ENCODE peak calls at places on chromosomes 2 and 18, in four cellular contexts. X, R, F and O are unnamed samples.

GRCh38 chr2:27041708-27042107 is 8.9 kb downstream of the TMEM214 start:
- DNase-seq in R (no peak), F (no peak), X (no peak), O (no peak)

GRCh38 chr18:8705280-8705940 is at the start of gene MTCL1:
- DNase-seq in X (peak), R (no peak), F (no peak), O (peak)

GRCh38 chr2:80190166-80190565 is 114.4 kb downstream of the LRRTM1 start:
- DNase-seq in X (no peak), F (no peak), R (no peak), O (no peak)

GRCh38 chr18:79496978-79497637 is 101.4 kb downstream of the NFATC1 start:
- DNase-seq in F (no peak), R (no peak), X (peak), O (no peak)

GRCh38 chr2:37344453-37345361 is at the start of gene QPCT:
- DNase-seq in X (peak), F (no peak), R (no peak), O (peak)

GRCh38 chr2:233976690-233977294 is 59.6 kb downstream of the TRPM8 start:
- DNase-seq in X (peak), R (peak), F (peak), O (no peak)

GRCh38 chr2:140247451-140248205 is 1467.4 kb upstream of the NXPH2 start:
- DNase-seq in F (no peak), R (no peak), X (no peak), O (no peak)

GRCh38 chr2:179186126-179186525 is 78.5 kb downstream of the SESTD1 start:
- DNase-seq in X (no peak), R (no peak), F (no peak), O (no peak)

GRCh38 chr2:101788565-101788964 is 91.1 kb downstream of the MAP4K4 start:
- DNase-seq in F (no peak), R (no peak), X (no peak), O (no peak)
- TF ChIP-seq ESRRA in F (no peak), R (no peak), X (no peak), O (no peak)

GRCh38 chr2:219271021-219271420 is 8.1 kb upstream of the DNAJB2 start:
- DNase-seq in F (no peak), X (no peak), R (no peak), O (no peak)

GRCh38 chr2:219272351-219272750 is 6.8 kb upstream of the DNAJB2 start:
- DNase-seq in X (no peak), F (no peak), R (no peak), O (no peak)

GRCh38 chr2:219273887-219274391 is 5.2 kb upstream of the DNAJB2 start:
- DNase-seq in F (no peak), R (no peak), X (no peak), O (no peak)

GRCh38 chr2:219274392-219274921 is 4.7 kb upstream of the DNAJB2 start:
- DNase-seq in R (peak), F (no peak), X (no peak), O (no peak)

GRCh38 chr2:219272995-219273394 is 6.2 kb upstream of the DNAJB2 start:
- DNase-seq in R (no peak), X (no peak), F (no peak), O (no peak)
- TF ChIP-seq CBFB in R (no peak), X (no peak), F (no peak), O (no peak)

DNA sequence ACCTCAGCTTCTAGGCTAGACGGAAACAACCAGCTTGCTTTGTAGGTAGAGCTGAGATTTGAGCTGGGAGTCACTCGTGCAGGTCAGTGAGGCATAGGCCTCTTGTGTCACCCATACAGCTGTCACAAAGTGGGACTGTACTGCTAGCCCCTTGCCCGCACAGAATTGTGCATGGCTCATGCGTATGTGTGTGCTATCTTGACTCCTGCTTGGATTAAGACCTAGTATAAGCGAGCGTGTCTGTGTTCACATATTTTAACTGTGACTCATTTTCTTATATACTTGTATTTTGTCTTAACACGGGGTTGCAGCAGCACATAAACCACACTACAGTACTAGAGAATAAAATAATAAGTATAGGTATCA is 20.1 kb downstream of the CEP68 start:
- DNase-seq in F (no peak), R (no peak), X (no peak), O (no peak)
- TF ChIP-seq ESRRA in F (no peak), R (no peak), X (no peak), O (no peak)

GRCh38 chr2:105876191-105876590 is 131.5 kb downstream of the NCK2 start:
- DNase-seq in F (no peak), X (no peak), R (no peak), O (no peak)
- TF ChIP-seq CBFB in F (no peak), X (no peak), R (no peak), O (no peak)

DNA sequence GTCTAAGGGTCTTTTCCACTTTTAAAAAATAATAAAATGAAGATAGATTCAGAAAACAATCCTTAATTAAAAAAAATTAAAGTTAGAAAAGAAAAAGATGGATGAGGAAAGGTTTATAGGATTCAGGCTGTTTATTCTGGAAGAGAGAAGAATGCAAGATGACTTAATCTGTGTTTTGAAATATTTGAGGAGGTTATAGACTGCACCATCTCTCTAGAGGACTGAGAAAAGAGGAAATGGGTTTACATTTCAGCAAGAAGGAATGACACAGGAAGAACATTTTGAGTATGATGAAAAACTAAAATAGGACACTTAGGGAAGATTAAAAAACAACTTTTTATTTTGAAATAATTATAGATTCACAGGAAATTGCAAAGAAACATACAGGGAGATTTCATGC is 74.9 kb downstream of the CERS6 start:
- DNase-seq in F (no peak), X (no peak), R (no peak), O (no peak)
- TF ChIP-seq ESRRA in F (no peak), X (no peak), R (no peak), O (no peak)

DNA sequence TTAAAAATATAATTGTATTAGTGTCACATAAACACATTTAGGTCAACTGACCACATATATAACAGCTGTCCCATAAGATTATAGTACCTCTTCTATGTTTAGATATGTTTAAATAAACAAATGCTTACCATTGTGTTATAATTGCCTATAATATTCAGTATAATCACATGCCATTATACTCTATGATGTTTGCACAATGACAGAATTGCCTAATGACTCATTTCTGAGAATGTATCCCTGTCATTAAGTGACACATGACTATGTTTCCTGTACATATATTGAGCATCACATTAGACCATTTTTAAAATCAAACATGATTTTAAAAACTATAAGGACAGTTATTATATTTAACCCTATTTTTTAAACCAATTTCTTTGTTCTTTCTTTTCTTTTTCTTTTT is 89.8 kb downstream of the HS6ST1 start:
- DNase-seq in X (no peak), F (no peak), R (peak), O (no peak)
- TF ChIP-seq CBFB in X (no peak), F (no peak), R (no peak), O (no peak)

GRCh38 chr2:64341461-64341860 is 112.5 kb upstream of the LGALSL start:
- DNase-seq in F (no peak), R (no peak), X (no peak), O (no peak)

GRCh38 chr2:64337314-64337713 is 116.6 kb upstream of the LGALSL start:
- DNase-seq in F (no peak), X (no peak), R (peak), O (no peak)

GRCh38 chr2:64336171-64336570 is 117.8 kb upstream of the LGALSL start:
- DNase-seq in F (no peak), X (no peak), R (no peak), O (no peak)

GRCh38 chr2:64338910-64339500 is 115.0 kb upstream of the LGALSL start:
- DNase-seq in F (no peak), X (no peak), R (no peak), O (no peak)

GRCh38 chr2:64338107-64338506 is 115.9 kb upstream of the LGALSL start:
- DNase-seq in R (no peak), X (no peak), F (no peak), O (no peak)
- TF ChIP-seq ESRRA in R (no peak), X (no peak), F (no peak), O (no peak)

GRCh38 chr2:69916151-69916550 is 1.2 kb downstream of the MXD1 start:
- DNase-seq in X (no peak), F (no peak), R (no peak), O (no peak)

GRCh38 chr2:69914235-69915049 is 467 bp upstream of the MXD1 start:
- DNase-seq in X (peak), R (peak), F (peak), O (peak)

GRCh38 chr2:69915050-69915945 is at the start of gene MXD1:
- DNase-seq in F (no peak), X (peak), R (no peak), O (peak)

GRCh38 chr2:69918391-69918790 is 3.5 kb downstream of the MXD1 start:
- DNase-seq in F (no peak), R (no peak), X (no peak), O (no peak)

GRCh38 chr2:69917854-69918253 is 2.9 kb downstream of the MXD1 start:
- DNase-seq in X (peak), F (no peak), R (no peak), O (no peak)
- TF ChIP-seq CBFB in X (no peak), F (no peak), R (no peak), O (no peak)